ENCODE peak calls at places on chromosomes 5 and 9, in five cellular contexts. C, Q, Z, E and V are unnamed samples. For H3K4me1, the result is how much of the 10 kb centered on the place peaks cover.

GRCh38 chr9:95771556-95772280 is 103.8 kb upstream of the ERCC6L2 start:
- DNase-seq in C (peak), Q (no peak), Z (no peak), E (no peak), V (no peak)

GRCh38 chr9:34550016-34550680 is 27.4 kb upstream of the ENHO start:
- DNase-seq in C (no peak), Q (no peak), Z (no peak), E (no peak), V (no peak)

GRCh38 chr5:38636626-38637025 is 80.2 kb upstream of the LIFR start:
- DNase-seq in C (no peak), Q (no peak), Z (no peak), E (no peak), V (no peak)

GRCh38 chr5:149957855-149958254 is 2.7 kb upstream of the SLC26A2 start:
- DNase-seq in C (no peak), Q (no peak), Z (no peak), E (no peak), V (no peak)

GRCh38 chr5:149151717-149152116 is 10.4 kb downstream of the ABLIM3 start:
- DNase-seq in C (no peak), Q (no peak), Z (no peak), E (no peak), V (no peak)

GRCh38 chr9:17906841-17907779 is 328.2 kb downstream of the SH3GL2 start:
- DNase-seq in C (peak), Q (peak), Z (no peak), E (no peak), V (peak)

GRCh38 chr5:171857537-171857936 is 71.9 kb downstream of the SMIM23 start:
- DNase-seq in C (no peak), Q (no peak), Z (no peak), E (no peak), V (no peak)

GRCh38 chr5:93746406-93747056 is 5.1 kb upstream of the POU5F2 start:
- DNase-seq in C (no peak), Q (no peak), Z (no peak), E (no peak), V (no peak)

GRCh38 chr5:31963358-31963757 is 210.8 kb downstream of the GOLPH3 start:
- DNase-seq in C (peak), Q (no peak), Z (no peak), E (peak), V (peak)

GRCh38 chr5:109041319-109041718 is 293.6 kb downstream of the FER start:
- DNase-seq in C (no peak), Q (no peak), Z (no peak), E (no peak), V (no peak)

GRCh38 chr5:72109625-72110024 is 2.4 kb downstream of the MAP1B start:
- DNase-seq in C (no peak), Q (no peak), Z (no peak), E (no peak), V (no peak)

GRCh38 chr5:143051244-143052058 is 281.3 kb downstream of the ARHGAP26 start:
- DNase-seq in C (peak), Q (no peak), Z (no peak), E (peak), V (no peak)

GRCh38 chr5:115588640-115589039 is 13.6 kb downstream of the TICAM2 start:
- DNase-seq in C (no peak), Q (no peak), Z (no peak), E (no peak), V (no peak)

GRCh38 chr5:72790188-72790587 is 26.3 kb upstream of the TNPO1 start:
- DNase-seq in C (no peak), Q (no peak), Z (no peak), E (no peak), V (no peak)

GRCh38 chr9:23635276-23635675 is 190.8 kb downstream of the ELAVL2 start:
- DNase-seq in C (no peak), Q (no peak), Z (no peak), E (no peak), V (no peak)

GRCh38 chr5:3962113-3962512 is 366.5 kb downstream of the IRX1 start:
- DNase-seq in C (no peak), Q (no peak), Z (no peak), E (no peak), V (no peak)

GRCh38 chr9:134100040-134100439 is 32.2 kb upstream of the BRD3 start:
- DNase-seq in C (no peak), Q (no peak), Z (no peak), E (no peak), V (no peak)

GRCh38 chr9:78539904-78540303 is 243.0 kb downstream of the PSAT1 start:
- DNase-seq in C (no peak), Q (peak), Z (no peak), E (peak), V (peak)

GRCh38 chr9:114449236-114449635 is 56.0 kb downstream of the WHRN start:
- DNase-seq in C (no peak), Q (no peak), Z (no peak), E (no peak), V (no peak)

GRCh38 chr9:133701981-133702797 is 36.0 kb downstream of the SARDH start:
- DNase-seq in C (peak), Q (peak), Z (peak), E (peak), V (peak)

GRCh38 chr5:7396169-7397004 is 449 bp downstream of the ADCY2 start:
- DNase-seq in C (peak), Q (no peak), Z (no peak), E (peak), V (peak)

GRCh38 chr5:7397005-7397546 is 1.1 kb downstream of the ADCY2 start:
- DNase-seq in C (no peak), Q (no peak), Z (no peak), E (peak), V (no peak)

GRCh38 chr5:7395432-7396168 is at the start of gene ADCY2:
- DNase-seq in C (no peak), Q (no peak), Z (no peak), E (peak), V (peak)

GRCh38 chr5:7397935-7398334 is 2.0 kb downstream of the ADCY2 start:
- DNase-seq in C (no peak), Q (no peak), Z (no peak), E (no peak), V (no peak)

DNA sequence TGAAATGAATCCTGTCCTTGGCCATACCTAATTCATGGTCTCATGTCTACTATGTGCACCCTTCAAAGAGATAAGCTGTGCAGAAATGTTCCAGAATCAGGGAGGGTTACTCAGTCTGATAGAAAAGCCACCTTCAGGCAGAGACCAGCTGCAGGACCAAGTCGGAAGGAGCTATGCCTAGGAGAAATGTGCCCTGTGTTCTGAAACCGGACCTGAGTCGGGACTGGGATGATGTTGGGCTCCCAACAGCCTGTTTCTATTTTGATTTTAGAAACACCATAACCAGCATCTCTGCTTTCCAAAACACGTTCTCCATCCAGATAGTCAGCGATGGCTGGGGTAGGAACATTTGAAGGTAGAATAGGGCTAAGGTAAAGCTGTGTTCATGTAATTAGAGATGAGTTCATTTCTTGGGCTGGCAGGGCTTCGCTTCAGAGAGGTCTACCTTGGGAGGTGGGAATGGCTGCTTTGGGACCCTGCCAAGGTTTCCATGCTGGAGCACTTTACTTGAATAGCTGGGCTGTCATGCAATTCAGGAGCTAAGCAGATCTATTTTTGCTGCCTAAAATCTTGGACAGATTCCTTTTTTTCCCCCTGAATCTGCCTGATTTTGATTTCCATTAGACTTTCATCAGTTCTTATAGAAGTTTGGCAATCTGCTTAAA is 2.8 kb downstream of the ADCY2 start:
- DNase-seq in C (no peak), Q (no peak), Z (no peak), E (peak), V (no peak)
- H3K27ac ChIP-seq in C (no peak), Q (no peak), Z (no peak), E (peak), V (peak)

DNA sequence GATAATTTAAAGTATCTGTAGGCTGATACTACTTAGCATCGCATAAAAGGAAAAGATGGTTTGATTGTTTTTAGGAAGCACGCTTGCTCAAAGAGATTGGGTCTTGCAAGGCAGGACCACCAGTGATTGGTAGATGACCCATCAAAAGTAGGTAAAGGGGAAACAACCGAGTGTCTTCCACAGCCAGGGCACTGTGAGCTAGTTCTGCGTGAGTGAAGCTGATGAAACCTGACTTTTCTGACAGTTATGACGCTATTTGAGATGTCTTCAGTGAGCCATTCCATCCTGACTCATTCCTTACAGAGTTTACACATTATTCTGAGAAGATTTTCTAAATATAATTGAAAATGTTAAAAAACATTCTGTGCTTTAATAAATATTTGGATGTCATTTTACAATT is 49.7 kb downstream of the BASP1 start:
- DNase-seq in C (no peak), Q (no peak), Z (no peak), E (no peak), V (no peak)
- H3K4me1 ChIP-seq in C (under half), Q (under half), Z (under half), E (under half), V (under half)

DNA sequence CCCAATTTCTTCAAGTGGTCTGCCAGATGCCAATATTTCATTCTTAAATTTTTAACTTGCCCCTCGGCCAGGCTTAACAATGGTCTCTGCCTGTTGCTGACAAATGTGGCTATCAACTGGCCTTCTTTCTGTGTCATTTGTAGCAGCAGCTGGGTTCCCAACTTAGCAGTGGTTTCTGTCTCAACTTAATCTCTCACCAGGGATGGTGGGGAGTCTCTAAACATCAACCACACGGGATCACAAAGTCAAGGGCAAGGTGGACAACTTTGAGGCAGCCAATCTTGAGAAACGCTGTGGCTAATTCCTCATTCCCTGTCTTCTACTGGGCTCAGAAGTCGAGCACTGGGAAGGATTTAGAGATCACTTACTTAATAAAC is 81.1 kb downstream of the RAPGEF1 start:
- DNase-seq in C (no peak), Q (no peak), Z (no peak), E (no peak), V (no peak)
- H3K4me3 ChIP-seq in C (no peak), Q (no peak), Z (no peak), E (no peak), V (no peak)

DNA sequence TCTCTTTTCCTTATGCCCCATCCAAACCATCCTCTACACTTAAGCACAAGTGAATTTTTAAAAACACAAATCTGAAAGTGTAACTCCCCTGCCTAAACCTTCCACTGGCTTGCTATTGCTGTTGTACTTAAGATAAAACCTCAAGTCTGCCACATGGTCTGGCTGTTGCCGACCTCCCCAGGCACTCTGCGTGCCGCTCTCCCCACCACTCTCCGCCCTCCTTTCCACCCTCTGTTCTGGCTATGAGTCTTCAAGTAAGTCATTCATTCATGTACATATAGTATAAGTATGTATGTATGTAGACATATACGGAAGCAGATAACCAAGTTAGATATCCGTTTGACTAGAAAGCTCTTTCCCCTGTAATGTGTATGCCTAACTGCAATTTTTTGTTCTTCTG is 94.7 kb upstream of the ANKRD55 start:
- DNase-seq in C (no peak), Q (no peak), Z (no peak), E (no peak), V (no peak)
- H3K27ac ChIP-seq in C (no peak), Q (no peak), Z (no peak), E (no peak), V (no peak)

DNA sequence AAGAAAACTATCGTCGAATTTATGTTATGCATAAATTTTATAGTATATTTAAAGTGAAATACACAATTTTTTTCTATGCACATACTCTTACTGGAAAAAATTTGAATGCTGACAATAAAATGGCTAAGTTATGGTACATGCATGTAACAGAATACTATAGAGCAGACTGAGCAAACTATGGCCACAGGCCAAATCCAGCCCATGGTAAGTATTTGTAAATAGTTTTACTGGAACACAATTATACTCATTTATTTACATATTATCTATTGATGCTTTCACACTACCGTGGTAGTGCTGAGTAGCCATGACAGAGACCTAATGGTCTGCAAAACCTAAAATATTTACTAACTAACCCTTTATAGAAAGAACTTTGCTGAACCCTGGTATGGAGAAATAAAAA is 45.7 kb downstream of the TEX10 start:
- DNase-seq in C (no peak), Q (no peak), Z (no peak), E (no peak), V (no peak)
- H3K4me1 ChIP-seq in C (under half), Q (under half), Z (under half), E (under half), V (under half)

GRCh38 chr9:128913048-128913900 is 7.5 kb upstream of the PHYHD1 start:
- DNase-seq in C (no peak), Q (no peak), Z (no peak), E (no peak), V (no peak)
- H3K4me3 ChIP-seq in C (no peak), Q (no peak), Z (no peak), E (peak), V (no peak)

GRCh38 chr5:56669534-56670483 is 145.5 kb upstream of the MAP3K1 start:
- DNase-seq in C (no peak), Q (peak), Z (peak), E (peak), V (peak)
- H3K27ac ChIP-seq in C (no peak), Q (peak), Z (no peak), E (no peak), V (no peak)

GRCh38 chr5:83540105-83540504 is 68.6 kb downstream of the VCAN start:
- DNase-seq in C (no peak), Q (no peak), Z (no peak), E (no peak), V (no peak)

GRCh38 chr5:83538788-83539535 is 67.4 kb downstream of the VCAN start:
- DNase-seq in C (no peak), Q (no peak), Z (no peak), E (no peak), V (no peak)

GRCh38 chr5:83543898-83544297 is 72.4 kb downstream of the VCAN start:
- DNase-seq in C (no peak), Q (no peak), Z (no peak), E (no peak), V (no peak)

GRCh38 chr5:83542839-83543238 is 71.3 kb downstream of the VCAN start:
- DNase-seq in C (no peak), Q (no peak), Z (no peak), E (no peak), V (no peak)

DNA sequence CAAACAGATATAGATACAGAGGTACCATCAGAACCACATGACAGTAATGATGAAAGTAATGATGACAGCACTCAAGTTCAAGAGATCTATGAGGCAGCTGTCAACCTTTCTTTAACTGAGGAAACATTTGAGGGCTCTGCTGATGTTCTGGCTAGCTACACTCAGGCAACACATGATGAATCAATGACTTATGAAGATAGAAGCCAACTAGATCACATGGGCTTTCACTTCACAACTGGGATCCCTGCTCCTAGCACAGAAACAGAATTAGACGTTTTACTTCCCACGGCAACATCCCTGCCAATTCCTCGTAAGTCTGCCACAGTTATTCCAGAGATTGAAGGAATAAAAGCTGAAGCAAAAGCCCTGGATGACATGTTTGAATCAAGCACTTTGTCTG is 69.2 kb downstream of the VCAN start:
- DNase-seq in C (no peak), Q (no peak), Z (no peak), E (no peak), V (no peak)
- H3K4me1 ChIP-seq in C (under half), Q (under half), Z (under half), E (under half), V (under half)

GRCh38 chr5:28301676-28302075 is 1263.3 kb upstream of the CDH9 start:
- DNase-seq in C (no peak), Q (no peak), Z (no peak), E (no peak), V (no peak)
- H3K4me3 ChIP-seq in C (no peak), Q (no peak), Z (no peak), E (no peak), V (no peak)